ENCODE peak calls at places on chromosomes 3 and 15, in six cellular contexts. W, G, L, V, C and Y are unnamed samples.

GRCh38 chr3:59820352-59820934 is 770.6 kb upstream of the CFAP20DC start:
- DNase-seq in W (no peak), G (no peak), L (no peak), V (no peak), C (peak; percentile 35), Y (no peak)

GRCh38 chr15:28943611-28944230 is 57.9 kb downstream of the APBA2 start:
- DNase-seq in W (no peak), G (no peak), L (no peak), V (no peak), C (no peak), Y (no peak)

GRCh38 chr15:76296849-76297248 is 14.4 kb downstream of the ETFA start:
- DNase-seq in W (no peak), G (no peak), L (no peak), V (no peak), C (no peak), Y (no peak)

GRCh38 chr3:28240440-28240839 is 979 bp upstream of the CMC1 start:
- DNase-seq in W (no peak), G (peak; percentile 29), L (no peak), V (no peak), C (no peak), Y (peak; percentile 23)

GRCh38 chr3:77134801-77135200 is 94.9 kb downstream of the ROBO2 start:
- DNase-seq in W (no peak), G (no peak), L (no peak), V (no peak), C (no peak), Y (no peak)

GRCh38 chr15:47505712-47506542 is 211.4 kb upstream of the SEMA6D start:
- DNase-seq in W (no peak), G (no peak), L (no peak), V (no peak), C (peak; percentile 55), Y (no peak)

GRCh38 chr3:141834296-141834695 is 42.1 kb upstream of the ATP1B3 start:
- DNase-seq in W (no peak), G (no peak), L (no peak), V (no peak), C (no peak), Y (no peak)

GRCh38 chr3:124846189-124846588 is 41.0 kb downstream of the ITGB5 start:
- DNase-seq in W (no peak), G (no peak), L (no peak), V (no peak), C (peak; percentile 61), Y (no peak)

GRCh38 chr3:88141458-88142083 is 8.2 kb upstream of the C3orf38 start:
- DNase-seq in W (no peak), G (no peak), L (no peak), V (no peak), C (peak; percentile 30), Y (no peak)

GRCh38 chr15:79475312-79475711 is 43.2 kb downstream of the MINAR1 start:
- DNase-seq in W (no peak), G (no peak), L (no peak), V (no peak), C (peak; percentile 46), Y (no peak)

GRCh38 chr3:187746479-187747335 is 1.4 kb upstream of the BCL6 start:
- DNase-seq in W (no peak), G (no peak), L (no peak), V (no peak), C (peak; percentile 25), Y (no peak)

GRCh38 chr15:51341366-51342248 is at the start of gene GLDN:
- DNase-seq in W (no peak), G (no peak), L (peak; percentile 37), V (no peak), C (peak; percentile 13), Y (peak; percentile 27)

GRCh38 chr3:143600762-143601161 is 247.5 kb downstream of the SLC9A9 start:
- DNase-seq in W (no peak), G (no peak), L (no peak), V (no peak), C (no peak), Y (no peak)

GRCh38 chr3:173045770-173046382 is 95.2 kb downstream of the SPATA16 start:
- DNase-seq in W (no peak), G (no peak), L (no peak), V (no peak), C (no peak), Y (no peak)

GRCh38 chr3:25897019-25897418 is 107.1 kb downstream of the OXSM start:
- DNase-seq in W (no peak), G (no peak), L (no peak), V (no peak), C (no peak), Y (peak; percentile 61)

GRCh38 chr3:144257381-144257780 is 285.8 kb downstream of the DIPK2A start:
- DNase-seq in W (no peak), G (no peak), L (no peak), V (no peak), C (no peak), Y (no peak)

GRCh38 chr3:173743111-173743510 is 345.6 kb downstream of the NLGN1 start:
- DNase-seq in W (no peak), G (no peak), L (no peak), V (no peak), C (no peak), Y (no peak)

GRCh38 chr3:15064299-15064834 is 748 bp downstream of the MRPS25 start:
- DNase-seq in W (no peak), G (no peak), L (no peak), V (no peak), C (peak; percentile 45), Y (no peak)

GRCh38 chr3:11581237-11582122 is 62.2 kb downstream of the VGLL4 start:
- DNase-seq in W (no peak), G (no peak), L (peak; percentile 61), V (no peak), C (no peak), Y (no peak)

GRCh38 chr3:23817508-23818223 is 11.9 kb downstream of the UBE2E1 start:
- DNase-seq in W (no peak), G (no peak), L (no peak), V (no peak), C (no peak), Y (no peak)

GRCh38 chr15:101294731-101295606 is at the start of gene SNRPA1:
- DNase-seq in W (peak; percentile 98), G (peak; percentile 66), L (peak; percentile 87), V (peak; percentile 92), C (peak; percentile 99), Y (peak; percentile 66)

GRCh38 chr15:65971741-65971995 is 102.4 kb downstream of the RAB11A start:
- DNase-seq in W (no peak), G (no peak), L (no peak), V (no peak), C (no peak), Y (no peak)

GRCh38 chr3:46553154-46553553 is 12.9 kb downstream of the LRRC2 start:
- DNase-seq in W (no peak), G (no peak), L (no peak), V (no peak), C (no peak), Y (no peak)

GRCh38 chr3:8777978-8778267 is 8.5 kb upstream of the OXTR start:
- DNase-seq in W (no peak), G (no peak), L (no peak), V (no peak), C (no peak), Y (peak; percentile 16)

GRCh38 chr3:160162440-160162839 is 62.8 kb upstream of the C3orf80 start:
- DNase-seq in W (no peak), G (peak; percentile 41), L (no peak), V (no peak), C (no peak), Y (peak; percentile 47)

GRCh38 chr3:110519066-110519465 is 552.5 kb upstream of the NECTIN3 start:
- DNase-seq in W (no peak), G (no peak), L (no peak), V (no peak), C (no peak), Y (no peak)

GRCh38 chr15:92365079-92365478 is 28.6 kb upstream of the ST8SIA2 start:
- DNase-seq in W (peak; percentile 40), G (no peak), L (no peak), V (no peak), C (peak; percentile 12), Y (no peak)

GRCh38 chr3:45870099-45870498 is 16.2 kb upstream of the CCR9 start:
- DNase-seq in W (no peak), G (no peak), L (no peak), V (peak; percentile 49), C (no peak), Y (no peak)

GRCh38 chr15:59685737-59686297 is 3.3 kb downstream of the BNIP2 start:
- DNase-seq in W (no peak), G (no peak), L (no peak), V (no peak), C (peak; percentile 25), Y (no peak)

GRCh38 chr3:64405211-64405818 is 180.0 kb upstream of the PRICKLE2 start:
- DNase-seq in W (no peak), G (no peak), L (no peak), V (no peak), C (no peak), Y (no peak)

GRCh38 chr3:113628316-113628715 is 68.1 kb downstream of the USF3 start:
- DNase-seq in W (no peak), G (no peak), L (no peak), V (no peak), C (no peak), Y (no peak)

GRCh38 chr3:72957303-72957702 is 39.3 kb upstream of the PPP4R2 start:
- DNase-seq in W (no peak), G (no peak), L (peak; percentile 48), V (no peak), C (no peak), Y (no peak)

GRCh38 chr3:2446146-2446545 is 347.5 kb downstream of the CNTN4 start:
- DNase-seq in W (no peak), G (no peak), L (no peak), V (no peak), C (no peak), Y (no peak)

GRCh38 chr15:29343229-29343628 is 73.6 kb upstream of the NSMCE3 start:
- DNase-seq in W (no peak), G (no peak), L (no peak), V (no peak), C (no peak), Y (no peak)

GRCh38 chr15:41562258-41562657 is 3.2 kb downstream of the TYRO3 start:
- DNase-seq in W (no peak), G (no peak), L (no peak), V (no peak), C (no peak), Y (no peak)

GRCh38 chr3:13581485-13582365 is 32.8 kb downstream of the FBLN2 start:
- DNase-seq in W (no peak), G (no peak), L (no peak), V (no peak), C (peak; percentile 67), Y (no peak)

GRCh38 chr3:12024959-12025570 is 20.9 kb downstream of the SYN2 start:
- DNase-seq in W (no peak), G (no peak), L (no peak), V (no peak), C (no peak), Y (no peak)

GRCh38 chr3:157535667-157536066 is 32.5 kb upstream of the VEPH1 start:
- DNase-seq in W (no peak), G (no peak), L (no peak), V (no peak), C (no peak), Y (no peak)

GRCh38 chr3:158765518-158766205 is 33.4 kb upstream of the RARRES1 start:
- DNase-seq in W (no peak), G (no peak), L (no peak), V (no peak), C (no peak), Y (no peak)